ENCODE peak calls at places on chromosomes 5 and 9, in four cellular contexts. One of them, this sample, is unnamed.
A peak's percentile ranks its signal among the peaks of the same experiment; 100 is the strongest.

GRCh38 chr9:73565026-73565425 is 413.4 kb downstream of the ANXA1 start:
- DNase-seq in A549: no peak
- DNase-seq in HepG2: no peak
- DNase-seq in K562: no peak
- DNase-seq in this sample: no peak

GRCh38 chr9:36717276-36717675 is 144.6 kb downstream of the MELK start:
- DNase-seq in A549: no peak
- DNase-seq in HepG2: no peak
- DNase-seq in K562: no peak
- DNase-seq in this sample: no peak

GRCh38 chr5:107269256-107269655 is 401.5 kb downstream of the EFNA5 start:
- DNase-seq in A549: no peak
- DNase-seq in HepG2: no peak
- DNase-seq in K562: no peak
- DNase-seq in this sample: no peak

GRCh38 chr9:127444283-127444920 is 6.8 kb downstream of the RPL12 start:
- DNase-seq in A549: no peak
- DNase-seq in HepG2: no peak
- DNase-seq in K562: no peak
- DNase-seq in this sample: no peak

GRCh38 chr9:110142253-110142652 is 65.7 kb downstream of the C9orf152 start:
- DNase-seq in A549: no peak
- DNase-seq in HepG2: no peak
- DNase-seq in K562: no peak
- DNase-seq in this sample: no peak

GRCh38 chr5:89946514-89946913 is 463.0 kb downstream of the CETN3 start:
- DNase-seq in A549: no peak
- DNase-seq in HepG2: no peak
- DNase-seq in K562: no peak
- DNase-seq in this sample: no peak

GRCh38 chr9:85038824-85039540 is 369.5 kb downstream of the NTRK2 start:
- DNase-seq in A549: no peak
- DNase-seq in HepG2: no peak
- DNase-seq in K562: no peak
- DNase-seq in this sample: no peak

GRCh38 chr5:126875303-126875785 is 98.4 kb downstream of the LMNB1 start:
- DNase-seq in A549: no peak
- DNase-seq in HepG2: no peak
- DNase-seq in K562: no peak
- DNase-seq in this sample: no peak

GRCh38 chr9:35306281-35306680 is 144.5 kb downstream of the UNC13B start:
- DNase-seq in A549: no peak
- DNase-seq in HepG2: no peak
- DNase-seq in K562: no peak
- DNase-seq in this sample: no peak

GRCh38 chr5:87156631-87157030 is 111.1 kb upstream of the RASA1 start:
- DNase-seq in A549: no peak
- DNase-seq in HepG2: no peak
- DNase-seq in K562: no peak
- DNase-seq in this sample: no peak

GRCh38 chr9:106964822-106965525 is 102.0 kb downstream of the ZNF462 start:
- DNase-seq in A549: no peak
- DNase-seq in HepG2: no peak
- DNase-seq in K562: no peak
- DNase-seq in this sample: no peak

GRCh38 chr5:166845044-166845443 is 1446.4 kb upstream of the WWC1 start:
- DNase-seq in A549: no peak
- DNase-seq in HepG2: no peak
- DNase-seq in K562: peak; percentile 7
- DNase-seq in this sample: no peak

GRCh38 chr9:113579270-113580040 is 115.9 kb downstream of the RGS3 start:
- DNase-seq in A549: no peak
- DNase-seq in HepG2: no peak
- DNase-seq in K562: no peak
- DNase-seq in this sample: no peak

GRCh38 chr5:4651811-4652565 is 488.1 kb upstream of the ADAMTS16 start:
- DNase-seq in A549: no peak
- DNase-seq in HepG2: no peak
- DNase-seq in K562: no peak
- DNase-seq in this sample: no peak

GRCh38 chr5:57825026-57825683 is 342.5 kb upstream of the ACTBL2 start:
- DNase-seq in A549: no peak
- DNase-seq in HepG2: no peak
- DNase-seq in K562: no peak
- DNase-seq in this sample: no peak

GRCh38 chr5:179762079-179762780 is 29.6 kb downstream of the MAML1 start:
- DNase-seq in A549: no peak
- DNase-seq in HepG2: peak; percentile 9
- DNase-seq in K562: peak; percentile 43
- DNase-seq in this sample: no peak

GRCh38 chr5:109396965-109397364 is 12.8 kb downstream of the PJA2 start:
- DNase-seq in A549: no peak
- DNase-seq in HepG2: no peak
- DNase-seq in K562: no peak
- DNase-seq in this sample: no peak

GRCh38 chr5:96247097-96247675 is 185.9 kb downstream of the PCSK1 start:
- DNase-seq in A549: no peak
- DNase-seq in HepG2: no peak
- DNase-seq in K562: no peak
- DNase-seq in this sample: no peak

GRCh38 chr9:7237473-7238243 is 479.9 kb downstream of the KDM4C start:
- DNase-seq in A549: no peak
- DNase-seq in HepG2: no peak
- DNase-seq in K562: no peak
- DNase-seq in this sample: no peak

GRCh38 chr5:112711436-112711835 is 26.2 kb upstream of the APC start:
- DNase-seq in A549: no peak
- DNase-seq in HepG2: no peak
- DNase-seq in K562: no peak
- DNase-seq in this sample: no peak

GRCh38 chr9:83062653-83063527 is at the start of gene RASEF:
- DNase-seq in A549: peak; percentile 62
- DNase-seq in HepG2: no peak
- DNase-seq in K562: no peak
- DNase-seq in this sample: peak; percentile 84

GRCh38 chr5:116137544-116138378 is 52.9 kb downstream of the COMMD10 start:
- DNase-seq in A549: peak; percentile 15
- DNase-seq in HepG2: peak; percentile 46
- DNase-seq in K562: peak; percentile 15
- DNase-seq in this sample: no peak

GRCh38 chr5:33194914-33195313 is 245.9 kb upstream of the TARS1 start:
- DNase-seq in A549: no peak
- DNase-seq in HepG2: no peak
- DNase-seq in K562: no peak
- DNase-seq in this sample: no peak

GRCh38 chr9:116777116-116777515 is 90.0 kb downstream of the TRIM32 start:
- DNase-seq in A549: no peak
- DNase-seq in HepG2: no peak
- DNase-seq in K562: no peak
- DNase-seq in this sample: no peak

GRCh38 chr5:60287174-60287771 is 393.7 kb upstream of the PDE4D start:
- DNase-seq in A549: peak; percentile 18
- DNase-seq in HepG2: peak; percentile 69
- DNase-seq in K562: peak; percentile 34
- DNase-seq in this sample: peak; percentile 68

GRCh38 chr5:106865279-106865678 is 805.5 kb downstream of the EFNA5 start:
- DNase-seq in A549: no peak
- DNase-seq in HepG2: no peak
- DNase-seq in K562: no peak
- DNase-seq in this sample: no peak

GRCh38 chr5:150458819-150459557 is 9.4 kb upstream of the RPS14 start:
- DNase-seq in A549: peak; percentile 81
- DNase-seq in HepG2: peak; percentile 44
- DNase-seq in K562: peak; percentile 95
- DNase-seq in this sample: no peak

GRCh38 chr5:38541174-38541724 is 15.2 kb downstream of the LIFR start:
- DNase-seq in A549: no peak
- DNase-seq in HepG2: no peak
- DNase-seq in K562: no peak
- DNase-seq in this sample: no peak

GRCh38 chr9:13268469-13268868 is 11.0 kb downstream of the MPDZ start:
- DNase-seq in A549: peak; percentile 60
- DNase-seq in HepG2: no peak
- DNase-seq in K562: peak; percentile 9
- DNase-seq in this sample: no peak

GRCh38 chr5:178116406-178116885 is 3.1 kb downstream of the N4BP3 start:
- DNase-seq in A549: no peak
- DNase-seq in HepG2: no peak
- DNase-seq in K562: no peak
- DNase-seq in this sample: no peak

GRCh38 chr5:112583166-112583565 is 154.5 kb upstream of the APC start:
- DNase-seq in A549: no peak
- DNase-seq in HepG2: no peak
- DNase-seq in K562: no peak
- DNase-seq in this sample: no peak

GRCh38 chr5:57332350-57332749 is 150.3 kb downstream of the ACTBL2 start:
- DNase-seq in A549: no peak
- DNase-seq in HepG2: no peak
- DNase-seq in K562: no peak
- DNase-seq in this sample: no peak

GRCh38 chr5:32831630-32832029 is 120.5 kb downstream of the NPR3 start:
- DNase-seq in A549: no peak
- DNase-seq in HepG2: no peak
- DNase-seq in K562: no peak
- DNase-seq in this sample: no peak

GRCh38 chr5:165201364-165202143 is 1696.1 kb downstream of the MAT2B start:
- DNase-seq in A549: no peak
- DNase-seq in HepG2: no peak
- DNase-seq in K562: no peak
- DNase-seq in this sample: no peak

GRCh38 chr5:3116366-3116765 is 364.9 kb upstream of the IRX2 start:
- DNase-seq in A549: no peak
- DNase-seq in HepG2: no peak
- DNase-seq in K562: no peak
- DNase-seq in this sample: no peak

DNA sequence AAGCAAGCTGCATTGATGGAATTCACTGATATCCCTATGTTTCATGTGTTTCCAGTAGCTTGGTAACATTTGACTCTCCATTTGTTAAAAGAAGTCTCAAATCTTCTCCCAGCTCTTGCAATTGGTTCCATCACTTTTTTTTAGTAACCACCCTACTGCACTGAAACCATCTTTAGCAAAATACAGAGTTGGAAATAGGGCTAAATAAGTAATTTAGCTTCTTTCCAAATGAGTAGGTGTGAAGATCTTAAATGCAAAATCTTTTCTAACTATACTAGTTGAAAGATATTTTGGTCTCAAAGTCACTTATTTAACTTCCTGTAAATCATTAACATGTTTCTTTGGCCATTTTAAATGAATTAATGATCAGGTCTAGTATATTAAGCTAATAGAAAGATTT is 138.1 kb downstream of the DIRAS2 start:
- DNase-seq in A549: no peak
- DNase-seq in HepG2: no peak
- DNase-seq in K562: no peak
- DNase-seq in this sample: no peak
- TF ChIP-seq JUN in A549: no peak
- TF ChIP-seq JUN in HepG2: no peak
- TF ChIP-seq JUN in K562: no peak
- TF ChIP-seq JUN in this sample: no peak

GRCh38 chr5:154654484-154655375 is 100.4 kb upstream of the LARP1 start:
- DNase-seq in A549: no peak
- DNase-seq in HepG2: no peak
- DNase-seq in K562: no peak
- DNase-seq in this sample: no peak

GRCh38 chr5:154652746-154653417 is 102.3 kb upstream of the LARP1 start:
- DNase-seq in A549: no peak
- DNase-seq in HepG2: no peak
- DNase-seq in K562: no peak
- DNase-seq in this sample: no peak

GRCh38 chr5:154653764-154654483 is 101.3 kb upstream of the LARP1 start:
- DNase-seq in A549: no peak
- DNase-seq in HepG2: no peak
- DNase-seq in K562: peak; percentile 99
- DNase-seq in this sample: no peak

GRCh38 chr5:154648706-154649105 is 106.5 kb upstream of the LARP1 start:
- DNase-seq in A549: no peak
- DNase-seq in HepG2: no peak
- DNase-seq in K562: no peak
- DNase-seq in this sample: no peak

GRCh38 chr5:154653418-154653763 is 101.8 kb upstream of the LARP1 start:
- DNase-seq in A549: no peak
- DNase-seq in HepG2: peak; percentile 71
- DNase-seq in K562: no peak
- DNase-seq in this sample: no peak
- TF ChIP-seq HDAC2 in A549: no peak
- TF ChIP-seq HDAC2 in HepG2: peak; percentile 96
- TF ChIP-seq HDAC2 in K562: no peak
- TF ChIP-seq HDAC2 in this sample: no peak

DNA sequence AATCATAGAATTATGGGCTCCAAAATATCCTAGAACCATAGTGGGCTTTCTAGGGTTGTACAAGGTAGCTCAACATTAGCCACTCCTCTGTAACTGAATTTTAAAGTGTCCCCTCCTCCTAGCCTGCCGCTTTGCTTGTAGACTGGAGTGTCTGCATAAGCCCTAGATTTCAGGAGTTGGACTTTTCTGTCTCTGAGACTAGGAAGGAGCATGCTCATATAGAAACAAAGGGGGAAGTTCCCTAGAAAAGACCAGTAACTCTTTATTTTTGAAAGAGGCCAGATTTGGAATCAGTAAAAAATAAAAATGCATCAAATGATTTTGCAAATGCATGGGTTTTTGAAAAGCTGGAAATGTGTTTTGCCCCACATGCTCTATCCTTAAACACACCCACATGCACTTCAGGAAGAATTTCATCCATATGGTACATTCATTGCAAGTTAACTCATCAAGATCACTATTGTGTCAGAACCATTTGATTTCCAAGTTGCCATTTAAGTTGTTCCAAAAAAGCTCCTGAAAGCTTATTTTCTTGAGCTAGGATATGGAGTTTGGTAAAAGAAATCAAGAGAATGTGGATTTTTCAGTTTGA is 120.9 kb upstream of the NR3C1 start:
- DNase-seq in A549: no peak
- DNase-seq in HepG2: no peak
- DNase-seq in K562: no peak
- DNase-seq in this sample: no peak
- TF ChIP-seq JUN in A549: no peak
- TF ChIP-seq JUN in HepG2: no peak
- TF ChIP-seq JUN in K562: no peak
- TF ChIP-seq JUN in this sample: no peak

DNA sequence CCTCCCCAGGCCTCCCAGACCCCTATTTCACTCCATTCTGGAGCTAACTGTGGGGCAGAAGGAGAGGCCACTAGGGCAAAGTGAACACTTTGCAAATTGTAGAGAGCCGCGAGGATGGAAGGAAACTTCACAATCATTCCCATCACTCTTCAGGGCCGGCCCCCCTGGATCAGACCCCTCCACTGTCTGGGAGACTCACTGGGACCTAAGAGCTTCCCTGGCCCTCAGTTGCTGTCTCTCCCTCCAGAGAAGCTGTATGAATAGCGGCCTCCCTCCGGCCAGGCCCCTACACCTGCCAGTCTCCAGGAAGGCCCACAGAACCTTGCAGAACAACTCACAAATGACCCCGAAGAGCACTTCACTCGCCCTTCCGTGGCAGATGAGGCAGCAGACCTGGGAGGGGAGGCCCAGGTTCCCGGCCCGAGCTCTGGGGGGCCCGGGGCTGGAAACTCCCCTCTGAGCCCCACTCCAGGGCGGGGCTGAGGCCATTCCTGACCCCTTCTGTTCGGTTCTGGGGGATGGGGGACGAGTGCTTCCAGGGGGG is 141.9 kb upstream of the IER5L start:
- DNase-seq in A549: no peak
- DNase-seq in HepG2: no peak
- DNase-seq in K562: no peak
- DNase-seq in this sample: no peak
- TF ChIP-seq HDAC2 in A549: no peak
- TF ChIP-seq HDAC2 in HepG2: no peak
- TF ChIP-seq HDAC2 in K562: no peak
- TF ChIP-seq HDAC2 in this sample: no peak

This sample was measured in H1.